ENCODE peak calls at places on chromosomes 13 and 19, in four cellular contexts. One of them, this sample, is unnamed.

GRCh38 chr13:110509971-110510786 is 51.3 kb downstream of the RAB20 start:
- DNase-seq in skeletal muscle cell: no peak
- DNase-seq in AG04450: no peak
- DNase-seq in Peyer's patch: peak; percentile 24
- DNase-seq in this sample: no peak

GRCh38 chr13:44879452-44880058 is 109.7 kb downstream of the NUFIP1 start:
- DNase-seq in skeletal muscle cell: no peak
- DNase-seq in AG04450: no peak
- DNase-seq in Peyer's patch: no peak
- DNase-seq in this sample: peak; percentile 52

GRCh38 chr19:36093146-36093662 is 17.7 kb upstream of the OVOL3 start:
- DNase-seq in skeletal muscle cell: no peak
- DNase-seq in AG04450: no peak
- DNase-seq in Peyer's patch: no peak
- DNase-seq in this sample: no peak

GRCh38 chr19:11050323-11051114 is 38.7 kb upstream of the LDLR start:
- DNase-seq in skeletal muscle cell: no peak
- DNase-seq in AG04450: no peak
- DNase-seq in Peyer's patch: no peak
- DNase-seq in this sample: no peak

GRCh38 chr13:84405286-84405685 is 523.0 kb upstream of the SLITRK1 start:
- DNase-seq in skeletal muscle cell: no peak
- DNase-seq in AG04450: no peak
- DNase-seq in Peyer's patch: no peak
- DNase-seq in this sample: no peak

GRCh38 chr19:14333101-14333871 is 48.0 kb upstream of the ADGRE5 start:
- DNase-seq in skeletal muscle cell: no peak
- DNase-seq in AG04450: no peak
- DNase-seq in Peyer's patch: no peak
- DNase-seq in this sample: no peak

GRCh38 chr19:40633207-40633606 is 32.0 kb downstream of the LTBP4 start:
- DNase-seq in skeletal muscle cell: no peak
- DNase-seq in AG04450: peak; percentile 37
- DNase-seq in Peyer's patch: no peak
- DNase-seq in this sample: no peak

GRCh38 chr13:67296511-67296910 is 66.4 kb upstream of the PCDH9 start:
- DNase-seq in skeletal muscle cell: no peak
- DNase-seq in AG04450: no peak
- DNase-seq in Peyer's patch: no peak
- DNase-seq in this sample: no peak

GRCh38 chr13:109256866-109257760 is 529.3 kb downstream of the IRS2 start:
- DNase-seq in skeletal muscle cell: peak; percentile 99
- DNase-seq in AG04450: peak; percentile 91
- DNase-seq in Peyer's patch: no peak
- DNase-seq in this sample: peak; percentile 92

GRCh38 chr19:2195914-2196313 is 32.2 kb downstream of the DOT1L start:
- DNase-seq in skeletal muscle cell: no peak
- DNase-seq in AG04450: no peak
- DNase-seq in Peyer's patch: no peak
- DNase-seq in this sample: no peak

GRCh38 chr13:31803327-31803726 is 64.0 kb downstream of the RXFP2 start:
- DNase-seq in skeletal muscle cell: no peak
- DNase-seq in AG04450: no peak
- DNase-seq in Peyer's patch: no peak
- DNase-seq in this sample: no peak

GRCh38 chr19:18170714-18171255 is 2.8 kb upstream of the IFI30 start:
- DNase-seq in skeletal muscle cell: no peak
- DNase-seq in AG04450: no peak
- DNase-seq in Peyer's patch: peak; percentile 70
- DNase-seq in this sample: no peak

GRCh38 chr13:60627071-60627686 is 230.2 kb downstream of the TDRD3 start:
- DNase-seq in skeletal muscle cell: no peak
- DNase-seq in AG04450: no peak
- DNase-seq in Peyer's patch: no peak
- DNase-seq in this sample: no peak

GRCh38 chr13:19782049-19782726 is 557 bp downstream of the PSPC1 start:
- DNase-seq in skeletal muscle cell: peak; percentile 14
- DNase-seq in AG04450: no peak
- DNase-seq in Peyer's patch: peak; percentile 49
- DNase-seq in this sample: no peak

GRCh38 chr13:100459747-100460146 is 128.8 kb downstream of the GGACT start:
- DNase-seq in skeletal muscle cell: no peak
- DNase-seq in AG04450: no peak
- DNase-seq in Peyer's patch: no peak
- DNase-seq in this sample: no peak

GRCh38 chr13:91346848-91347211 is 657 bp upstream of the MIR17HG start:
- DNase-seq in skeletal muscle cell: no peak
- DNase-seq in AG04450: no peak
- DNase-seq in Peyer's patch: peak; percentile 40
- DNase-seq in this sample: no peak

GRCh38 chr19:1173160-1173844 is 766 bp downstream of the SBNO2 start:
- DNase-seq in skeletal muscle cell: no peak
- DNase-seq in AG04450: no peak
- DNase-seq in Peyer's patch: peak; percentile 29
- DNase-seq in this sample: no peak

GRCh38 chr19:18802354-18802753 is 11.2 kb upstream of the COMP start:
- DNase-seq in skeletal muscle cell: no peak
- DNase-seq in AG04450: no peak
- DNase-seq in Peyer's patch: no peak
- DNase-seq in this sample: no peak

GRCh38 chr19:9818175-9818733 is 625 bp downstream of the FBXL12 start:
- DNase-seq in skeletal muscle cell: no peak
- DNase-seq in AG04450: no peak
- DNase-seq in Peyer's patch: no peak
- DNase-seq in this sample: no peak

GRCh38 chr13:108352599-108352998 is 83.1 kb downstream of the TNFSF13B start:
- DNase-seq in skeletal muscle cell: no peak
- DNase-seq in AG04450: no peak
- DNase-seq in Peyer's patch: no peak
- DNase-seq in this sample: no peak

GRCh38 chr13:95553271-95553588 is 710 bp downstream of the CLDN10 start:
- DNase-seq in skeletal muscle cell: no peak
- DNase-seq in AG04450: no peak
- DNase-seq in Peyer's patch: no peak
- DNase-seq in this sample: no peak

GRCh38 chr13:41942462-41943094 is 18.3 kb downstream of the VWA8 start:
- DNase-seq in skeletal muscle cell: peak; percentile 42
- DNase-seq in AG04450: peak; percentile 33
- DNase-seq in Peyer's patch: no peak
- DNase-seq in this sample: peak; percentile 51

GRCh38 chr13:111152836-111153235 is 37.7 kb downstream of the ARHGEF7 start:
- DNase-seq in skeletal muscle cell: no peak
- DNase-seq in AG04450: no peak
- DNase-seq in Peyer's patch: no peak
- DNase-seq in this sample: no peak

GRCh38 chr13:79654520-79654919 is 173.6 kb downstream of the NDFIP2 start:
- DNase-seq in skeletal muscle cell: no peak
- DNase-seq in AG04450: no peak
- DNase-seq in Peyer's patch: no peak
- DNase-seq in this sample: no peak

GRCh38 chr13:80830431-80830830 is 489.5 kb upstream of the SPRY2 start:
- DNase-seq in skeletal muscle cell: no peak
- DNase-seq in AG04450: no peak
- DNase-seq in Peyer's patch: no peak
- DNase-seq in this sample: no peak

GRCh38 chr19:42198676-42199439 is 18.6 kb downstream of the DEDD2 start:
- DNase-seq in skeletal muscle cell: no peak
- DNase-seq in AG04450: no peak
- DNase-seq in Peyer's patch: peak; percentile 92
- DNase-seq in this sample: no peak

GRCh38 chr19:19531951-19532805 is 3.5 kb downstream of the YJEFN3 start:
- DNase-seq in skeletal muscle cell: no peak
- DNase-seq in AG04450: no peak
- DNase-seq in Peyer's patch: peak; percentile 81
- DNase-seq in this sample: no peak

GRCh38 chr13:48586591-48587103 is 53.8 kb upstream of the RCBTB2 start:
- DNase-seq in skeletal muscle cell: peak; percentile 11
- DNase-seq in AG04450: no peak
- DNase-seq in Peyer's patch: no peak
- DNase-seq in this sample: peak; percentile 14

GRCh38 chr13:107028751-107029150 is 460.8 kb upstream of the ARGLU1 start:
- DNase-seq in skeletal muscle cell: no peak
- DNase-seq in AG04450: no peak
- DNase-seq in Peyer's patch: no peak
- DNase-seq in this sample: no peak

GRCh38 chr13:59088716-59089115 is 1075.0 kb downstream of the DIAPH3 start:
- DNase-seq in skeletal muscle cell: peak; percentile 54
- DNase-seq in AG04450: no peak
- DNase-seq in Peyer's patch: no peak
- DNase-seq in this sample: no peak

GRCh38 chr13:35840991-35841604 is 290.1 kb downstream of the DCLK1 start:
- DNase-seq in skeletal muscle cell: no peak
- DNase-seq in AG04450: no peak
- DNase-seq in Peyer's patch: no peak
- DNase-seq in this sample: no peak

GRCh38 chr19:41000310-41000737 is 9.2 kb downstream of the CYP2B6 start:
- DNase-seq in skeletal muscle cell: no peak
- DNase-seq in AG04450: no peak
- DNase-seq in Peyer's patch: no peak
- DNase-seq in this sample: no peak

GRCh38 chr13:21719463-21719862 is 48.6 kb downstream of the FGF9 start:
- DNase-seq in skeletal muscle cell: no peak
- DNase-seq in AG04450: no peak
- DNase-seq in Peyer's patch: no peak
- DNase-seq in this sample: no peak

GRCh38 chr13:59691501-59692066 is 472.1 kb downstream of the DIAPH3 start:
- DNase-seq in skeletal muscle cell: no peak
- DNase-seq in AG04450: peak; percentile 7
- DNase-seq in Peyer's patch: no peak
- DNase-seq in this sample: no peak